ENCODE peak calls at places on chromosomes 4 and X, in seven cellular contexts. D is HFF-Myc, O is foreskin fibroblast, Q is BE2C, L is ascending aorta, M is epithelial cell of esophagus, G is GM06990. C is an unnamed sample.
A peak's percentile ranks its signal among the peaks of the same experiment; 100 is the strongest.

GRCh38 chrX:123884809-123885408 is 25.1 kb downstream of the XIAP start:
- DNase-seq in D (no peak), O (no peak), Q (peak; percentile 38), L (no peak), M (peak; percentile 54), G (no peak), C (peak; percentile 65)

GRCh38 chrX:154780968-154781367 is 18.3 kb downstream of the DKC1 start:
- DNase-seq in D (no peak), O (no peak), Q (no peak), L (no peak), M (no peak), G (no peak), C (no peak)

GRCh38 chr4:7353846-7354610 is 80.7 kb downstream of the PSAPL1 start:
- DNase-seq in D (no peak), O (no peak), Q (no peak), L (no peak), M (no peak), G (no peak), C (no peak)

GRCh38 chr4:113157086-113157857 is 107.8 kb downstream of the ANK2 start:
- DNase-seq in D (no peak), O (no peak), Q (no peak), L (no peak), M (peak; percentile 38), G (no peak), C (no peak)

GRCh38 chr4:184234155-184234554 is 16.5 kb upstream of the ENPP6 start:
- DNase-seq in D (no peak), O (no peak), Q (no peak), L (no peak), M (no peak), G (no peak), C (no peak)

GRCh38 chrX:20066968-20067708 is 49.6 kb downstream of the MAP7D2 start:
- DNase-seq in D (peak; percentile 12), O (peak; percentile 30), Q (peak; percentile 14), L (no peak), M (peak; percentile 70), G (no peak), C (peak; percentile 52)

GRCh38 chrX:85561216-85561615 is 181.8 kb upstream of the POF1B start:
- DNase-seq in D (no peak), O (no peak), Q (no peak), L (no peak), M (no peak), G (no peak), C (no peak)

GRCh38 chr4:140250989-140251552 is 97.1 kb upstream of the MAML3 start:
- DNase-seq in D (no peak), O (no peak), Q (no peak), L (no peak), M (peak; percentile 37), G (no peak), C (no peak)

GRCh38 chr4:38948551-38948950 is 80.9 kb downstream of the FAM114A1 start:
- DNase-seq in D (peak; percentile 38), O (peak; percentile 76), Q (no peak), L (peak; percentile 64), M (peak; percentile 86), G (no peak), C (peak; percentile 94)

GRCh38 chr4:15006416-15007024 is 4.2 kb downstream of the CPEB2 start:
- DNase-seq in D (no peak), O (no peak), Q (no peak), L (no peak), M (peak; percentile 41), G (peak; percentile 9), C (peak; percentile 33)

GRCh38 chr4:39259571-39260330 is 77.4 kb downstream of the WDR19 start:
- DNase-seq in D (no peak), O (peak; percentile 23), Q (no peak), L (no peak), M (no peak), G (no peak), C (peak; percentile 51)

GRCh38 chrX:130066975-130067615 is 43.2 kb downstream of the ELF4 start:
- DNase-seq in D (no peak), O (no peak), Q (no peak), L (no peak), M (no peak), G (no peak), C (no peak)

DNA sequence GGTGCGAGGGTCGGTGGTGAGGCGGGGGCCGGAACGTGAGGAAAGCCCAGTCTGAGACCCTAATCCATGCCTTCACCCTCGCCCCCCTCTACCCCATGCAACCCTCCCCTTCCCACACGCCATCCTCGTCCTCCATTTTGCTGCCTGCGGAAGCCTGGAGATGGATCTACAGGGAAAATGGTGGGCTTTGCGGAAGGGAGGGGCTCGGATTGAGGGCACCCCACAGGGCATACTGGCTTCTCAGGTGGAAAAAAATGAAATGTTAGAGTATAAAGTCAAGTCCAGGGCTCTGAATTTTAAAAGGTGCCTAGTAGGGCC is 819 bp downstream of the BEX4 start:
- DNase-seq in D (no peak), O (no peak), Q (no peak), L (no peak), M (no peak), G (no peak), C (no peak)
- H3K4me3 ChIP-seq in D (peak overlapping the region; percentile 63), O (peak overlapping the region; percentile 62), Q (peak overlapping the region; percentile 78), L (peak overlapping the region; percentile 70), M (peak overlapping the region; percentile 53), G (no peak overlapping the region), C (peak overlapping the region; percentile 51)

GRCh38 chrX:56782791-56783449 is 53.9 kb downstream of the NBDY start:
- DNase-seq in D (no peak), O (no peak), Q (no peak), L (no peak), M (no peak), G (no peak), C (no peak)
- TF ChIP-seq CTCF in D (no peak), O (no peak), Q (no peak), L (no peak), M (no peak), G (no peak), C (no peak)

DNA sequence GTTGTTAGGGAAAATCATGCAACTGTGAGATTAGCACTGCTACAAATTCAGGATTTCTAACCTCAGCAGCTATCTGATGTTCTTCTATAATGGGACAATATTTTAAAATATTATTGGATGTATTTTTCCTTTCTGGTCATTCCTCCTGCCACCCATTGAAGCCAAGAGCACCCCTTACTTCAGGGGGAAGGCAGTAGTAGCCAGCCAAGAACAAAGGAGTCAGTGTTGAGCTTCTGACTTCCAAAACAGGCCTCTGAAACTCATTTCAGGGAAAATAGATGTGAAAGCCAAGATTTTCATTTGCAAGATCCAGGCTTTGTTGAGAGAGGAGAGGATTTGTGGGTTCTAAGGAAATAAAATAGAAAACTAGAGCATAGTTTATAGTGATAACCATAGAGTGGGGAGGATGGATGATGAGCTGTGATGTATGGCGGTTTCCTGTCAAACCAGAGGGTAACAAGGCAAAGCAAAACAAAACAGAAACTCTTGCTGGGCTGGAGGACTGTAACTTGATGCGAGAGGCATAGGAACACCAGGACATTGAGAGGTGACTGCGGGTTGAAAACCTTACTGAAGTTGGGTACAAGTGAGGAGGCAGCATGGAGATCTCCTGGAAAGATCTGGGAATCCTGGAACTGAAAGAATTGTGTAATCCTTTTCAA is 173.7 kb upstream of the LEF1 start:
- DNase-seq in D (no peak), O (no peak), Q (no peak), L (no peak), M (no peak), G (no peak), C (no peak)
- H3K4me3 ChIP-seq in D (no peak overlapping the region), O (no peak overlapping the region), Q (no peak overlapping the region), L (no peak overlapping the region), M (no peak overlapping the region), G (no peak overlapping the region), C (no peak overlapping the region)

DNA sequence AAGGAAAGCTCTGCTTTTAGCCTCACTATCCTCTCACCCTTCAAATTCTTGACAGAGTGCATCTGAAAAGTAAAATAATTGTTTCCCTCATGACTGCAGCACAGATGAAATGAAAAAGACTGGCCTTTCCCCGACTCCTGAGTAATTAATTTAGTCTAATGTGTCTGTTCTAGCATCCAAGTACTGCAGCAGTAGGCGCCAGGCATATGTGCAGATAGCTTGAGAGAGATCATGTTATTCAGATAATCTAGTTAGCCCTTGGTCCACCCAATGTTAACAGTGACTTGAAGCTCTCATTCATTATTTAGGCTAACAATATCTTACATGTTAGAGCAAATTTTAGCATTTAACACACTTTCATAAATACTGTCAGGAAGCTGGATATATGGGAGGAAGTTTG is 54.0 kb downstream of the MAP9 start:
- DNase-seq in D (no peak), O (no peak), Q (peak; percentile 64), L (no peak), M (no peak), G (no peak), C (no peak)
- TF ChIP-seq CTCF in D (no peak), O (no peak), Q (no peak), L (no peak), M (no peak), G (no peak), C (no peak)

DNA sequence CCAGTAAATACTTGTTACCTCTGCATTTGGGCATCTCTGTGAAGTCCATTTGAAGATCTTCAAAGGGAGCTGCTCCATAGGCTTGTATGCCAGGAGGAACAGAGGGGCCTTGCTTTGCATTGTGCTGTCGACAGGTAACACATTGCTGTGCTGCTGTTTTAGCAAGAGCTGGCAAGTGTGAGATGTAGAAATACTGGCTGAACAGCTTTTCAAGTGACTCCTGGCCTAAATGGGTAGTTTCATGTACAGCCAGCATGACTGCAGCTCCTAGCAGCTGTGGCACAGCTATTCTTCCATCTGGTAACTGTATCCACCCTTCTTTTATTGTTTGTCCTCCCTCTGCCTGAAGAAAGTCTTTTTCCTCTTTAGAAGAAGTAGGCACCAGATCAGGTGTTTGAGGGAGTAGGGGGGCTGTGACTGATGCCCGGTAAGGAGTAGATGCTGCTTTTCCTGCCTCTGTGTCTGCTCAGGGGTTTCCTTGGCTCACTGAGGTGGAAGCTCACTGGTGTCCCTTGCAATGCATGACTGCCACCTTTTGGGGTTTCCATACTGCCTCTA is 965.3 kb downstream of the CCSER1 start:
- DNase-seq in D (no peak), O (no peak), Q (peak; percentile 29), L (no peak), M (peak; percentile 85), G (no peak), C (no peak)
- H3K4me3 ChIP-seq in D (no peak overlapping the region), O (no peak overlapping the region), Q (no peak overlapping the region), L (no peak overlapping the region), M (no peak overlapping the region), G (no peak overlapping the region), C (no peak overlapping the region)

C was measured in cardiac fibroblast.